ENCODE peak calls at places on chromosomes 6 and 20, in six cellular contexts. E is Kasumi-1, J is M059J, P is T1000, I is AG09309, S is foreskin fibroblast. Y is an unnamed sample.

GRCh38 chr20:47306095-47306494 is 50.4 kb downstream of the ZMYND8 start:
- DNase-seq in E (no peak), P (no peak), I (no peak), J (no peak), S (no peak), Y (no peak)

GRCh38 chr20:20201124-20201523 is 148.8 kb downstream of the CFAP61 start:
- DNase-seq in S (no peak), J (no peak), I (no peak), P (no peak), E (no peak), Y (no peak)

GRCh38 chr6:17349437-17349836 is 44.0 kb upstream of the CAP2 start:
- DNase-seq in P (peak), E (no peak), S (no peak), J (peak), I (no peak), Y (no peak)

GRCh38 chr6:126300126-126300525 is 39.8 kb upstream of the CENPW start:
- DNase-seq in S (no peak), P (no peak), J (no peak), E (no peak), I (no peak), Y (no peak)

GRCh38 chr20:44683263-44684046 is 31.7 kb upstream of the CCN5 start:
- DNase-seq in I (no peak), S (no peak), J (peak), E (peak), P (peak), Y (no peak)

GRCh38 chr6:131490441-131490840 is 82.6 kb upstream of the ARG1 start:
- DNase-seq in I (no peak), E (no peak), S (no peak), P (no peak), J (no peak), Y (no peak)

GRCh38 chr20:32062776-32063170 is 10.7 kb downstream of the HCK start:
- DNase-seq in S (no peak), P (no peak), E (peak), J (no peak), I (no peak), Y (peak)

GRCh38 chr6:75824160-75824559 is 75.1 kb downstream of the MYO6 start:
- DNase-seq in P (no peak), J (no peak), S (no peak), E (no peak), I (no peak), Y (no peak)

GRCh38 chr20:60718743-60719142 is 533.3 kb upstream of the CDH4 start:
- DNase-seq in E (no peak), S (no peak), I (no peak), P (no peak), J (no peak), Y (no peak)

GRCh38 chr6:150992682-150993081 is 127.2 kb downstream of the MTHFD1L start:
- DNase-seq in S (peak), I (no peak), J (no peak), P (no peak), E (no peak), Y (no peak)

GRCh38 chr6:121645100-121645745 is 209.8 kb downstream of the GJA1 start:
- DNase-seq in P (no peak), J (peak), E (peak), S (no peak), I (no peak), Y (no peak)

GRCh38 chr20:17358854-17359253 is 132.0 kb downstream of the PCSK2 start:
- DNase-seq in J (no peak), E (no peak), S (no peak), P (no peak), I (no peak), Y (no peak)

GRCh38 chr6:151082079-151082478 is 157.7 kb upstream of the AKAP12 start:
- DNase-seq in P (no peak), E (no peak), I (no peak), J (peak), S (no peak), Y (no peak)

GRCh38 chr6:160071805-160072687 is 49.6 kb upstream of the SLC22A1 start:
- DNase-seq in P (no peak), I (no peak), J (peak), S (no peak), E (peak), Y (peak)

GRCh38 chr20:54103067-54103761 is 32.8 kb upstream of the BCAS1 start:
- DNase-seq in I (no peak), J (peak), E (peak), P (peak), S (peak), Y (peak)

GRCh38 chr6:46062991-46063390 is 47.3 kb upstream of the CLIC5 start:
- DNase-seq in E (no peak), I (no peak), S (no peak), P (no peak), J (no peak), Y (no peak)

GRCh38 chr20:10783660-10784336 is 110.0 kb upstream of the JAG1 start:
- DNase-seq in P (no peak), J (peak), S (no peak), I (no peak), E (no peak), Y (no peak)

GRCh38 chr6:132252113-132252512 is 149.2 kb downstream of the MOXD1 start:
- DNase-seq in J (no peak), S (no peak), E (no peak), I (no peak), P (no peak), Y (no peak)

GRCh38 chr20:59448828-59449444 is 148.5 kb downstream of the EDN3 start:
- DNase-seq in P (no peak), J (peak), E (no peak), S (no peak), I (no peak), Y (no peak)